ENCODE peak calls at places on chromosomes 6 and 20, in eight cellular contexts. O is neural progenitor cell, U is neuronal stem cell, C is aorta, S is ovary, P is IMR-90, L is lung, D is pancreas. G is an unnamed sample.
A peak's percentile ranks its signal among the peaks of the same experiment; 100 is the strongest.

GRCh38 chr6:49430187-49430586 is 32.9 kb downstream of the MMUT start:
- DNase-seq in U (no peak), P (peak; percentile 52), S (no peak), D (no peak), O (no peak), L (no peak), C (no peak), G (no peak)

GRCh38 chr20:33649201-33649631 is 12.9 kb upstream of the C20orf144 start:
- DNase-seq in U (no peak), P (no peak), D (peak; percentile 20), O (no peak), S (peak; percentile 79), L (peak; percentile 68), C (peak; percentile 52), G (no peak)

GRCh38 chr6:157800420-157801237 is 22.4 kb upstream of the SNX9 start:
- DNase-seq in D (no peak), S (no peak), P (peak; percentile 86), U (no peak), C (no peak), L (no peak), O (no peak), G (no peak)

GRCh38 chr6:132683543-132683942 is 24.6 kb upstream of the TAAR1 start:
- DNase-seq in L (no peak), S (no peak), O (no peak), D (no peak), P (peak; percentile 74), U (no peak), C (no peak), G (no peak)

GRCh38 chr20:63173552-63174191 is 42.3 kb downstream of the YTHDF1 start:
- DNase-seq in D (no peak), P (no peak), L (no peak), C (no peak), U (peak; percentile 60), S (no peak), O (peak; percentile 79), G (no peak)

GRCh38 chr6:105432797-105433196 is 29.9 kb upstream of the PREP start:
- DNase-seq in S (no peak), L (no peak), P (peak; percentile 83), U (no peak), O (no peak), D (no peak), C (no peak), G (no peak)

GRCh38 chr20:44973053-44973452 is 6.7 kb downstream of the STK4 start:
- DNase-seq in U (no peak), S (no peak), P (no peak), C (no peak), L (no peak), D (no peak), O (no peak), G (no peak)

GRCh38 chr6:44047179-44047546 is 80.1 kb downstream of the MRPL14 start:
- DNase-seq in S (no peak), C (peak; percentile 20), U (no peak), P (peak; percentile 37), O (no peak), L (no peak), D (no peak), G (no peak)

GRCh38 chr6:33693186-33694158 is 18.0 kb downstream of the UQCC2 start:
- DNase-seq in D (no peak), U (no peak), S (peak; percentile 49), L (no peak), O (no peak), P (no peak), C (no peak), G (no peak)

GRCh38 chr20:57527728-57528127 is 2.8 kb upstream of the CTCFL start:
- DNase-seq in O (no peak), L (no peak), D (no peak), P (no peak), S (no peak), U (no peak), C (no peak), G (no peak)

GRCh38 chr6:26420607-26421235 is 18.6 kb downstream of the BTN3A1 start:
- DNase-seq in S (peak; percentile 42), C (no peak), O (peak; percentile 46), U (peak; percentile 9), D (peak; percentile 15), P (peak; percentile 42), L (no peak), G (no peak)

GRCh38 chr6:134077301-134077700 is 24.9 kb upstream of the SLC2A12 start:
- DNase-seq in O (no peak), L (no peak), S (no peak), P (peak; percentile 78), D (no peak), C (no peak), U (no peak), G (no peak)

GRCh38 chr6:71139249-71139648 is 149.4 kb upstream of the OGFRL1 start:
- DNase-seq in D (no peak), O (no peak), U (no peak), S (no peak), L (no peak), C (no peak), P (peak; percentile 2), G (no peak)

GRCh38 chr6:151681426-151682059 is 125.9 kb upstream of the ESR1 start:
- DNase-seq in D (no peak), S (peak; percentile 45), C (no peak), L (no peak), U (no peak), O (no peak), P (no peak), G (no peak)

GRCh38 chr6:3336859-3337515 is 78.2 kb downstream of the PSMG4 start:
- DNase-seq in C (no peak), L (no peak), S (no peak), O (no peak), D (no peak), U (no peak), P (no peak), G (no peak)

GRCh38 chr20:41380551-41381262 is 14.1 kb upstream of the EMILIN3 start:
- DNase-seq in C (no peak), L (no peak), O (peak; percentile 32), P (no peak), U (no peak), D (no peak), S (no peak), G (no peak)

GRCh38 chr6:33249732-33250625 is 21.7 kb downstream of the VPS52 start:
- DNase-seq in C (peak; percentile 53), O (no peak), D (peak; percentile 31), P (peak; percentile 88), L (peak; percentile 29), U (no peak), S (peak; percentile 53), G (no peak)

GRCh38 chr6:97669191-97669651 is 386.2 kb upstream of the MMS22L start:
- DNase-seq in S (no peak), D (no peak), C (no peak), O (peak; percentile 62), L (no peak), U (peak; percentile 24), P (peak; percentile 24), G (no peak)

GRCh38 chr6:98946877-98947410 is 802 bp downstream of the FBXL4 start:
- DNase-seq in L (peak; percentile 31), C (peak; percentile 47), D (peak; percentile 38), P (peak; percentile 13), U (no peak), O (peak; percentile 3), S (peak; percentile 53), G (peak; percentile 23)

GRCh38 chr6:64861039-64861651 is 845.9 kb downstream of the EYS start:
- DNase-seq in S (no peak), D (no peak), P (no peak), U (no peak), O (no peak), C (no peak), L (no peak), G (no peak)
- H3K27ac ChIP-seq in S (no peak overlapping the region), D (no peak overlapping the region), P (no peak overlapping the region), U (no peak overlapping the region), O (no peak overlapping the region), C (no peak overlapping the region), L (no peak overlapping the region), G (no peak overlapping the region)

GRCh38 chr6:56668158-56668557 is 25.5 kb upstream of the DST start:
- DNase-seq in S (no peak), C (no peak), D (no peak), O (no peak), U (no peak), P (no peak), L (no peak), G (no peak)

GRCh38 chr6:56667336-56667735 is 24.6 kb upstream of the DST start:
- DNase-seq in D (no peak), P (no peak), U (no peak), O (no peak), L (no peak), C (no peak), S (no peak), G (no peak)

GRCh38 chr6:56671160-56671559 is 28.5 kb upstream of the DST start:
- DNase-seq in U (no peak), O (no peak), D (no peak), S (no peak), P (no peak), L (no peak), C (no peak), G (no peak)

GRCh38 chr6:56669041-56669440 is 26.4 kb upstream of the DST start:
- DNase-seq in U (no peak), L (no peak), P (no peak), S (no peak), O (no peak), C (no peak), D (no peak), G (no peak)

GRCh38 chr6:56669585-56669984 is 26.9 kb upstream of the DST start:
- DNase-seq in S (no peak), C (no peak), D (no peak), O (no peak), P (no peak), L (no peak), U (no peak), G (no peak)
- H3K27ac ChIP-seq in S (peak overlapping the region; percentile 60), C (no peak overlapping the region), D (no peak overlapping the region), O (no peak overlapping the region), P (no peak overlapping the region), L (peak overlapping the region; percentile 30), U (no peak overlapping the region), G (no peak overlapping the region)

GRCh38 chr6:52566201-52566600 is 10.7 kb downstream of the TRAM2 start:
- DNase-seq in S (no peak), C (no peak), U (no peak), D (no peak), L (no peak), P (no peak), O (no peak), G (no peak)
- H3K27ac ChIP-seq in S (no peak overlapping the region), C (no peak overlapping the region), U (no peak overlapping the region), D (no peak overlapping the region), L (peak overlapping the region; percentile 14), P (peak overlapping the region; percentile 86), O (no peak overlapping the region), G (no peak overlapping the region)

DNA sequence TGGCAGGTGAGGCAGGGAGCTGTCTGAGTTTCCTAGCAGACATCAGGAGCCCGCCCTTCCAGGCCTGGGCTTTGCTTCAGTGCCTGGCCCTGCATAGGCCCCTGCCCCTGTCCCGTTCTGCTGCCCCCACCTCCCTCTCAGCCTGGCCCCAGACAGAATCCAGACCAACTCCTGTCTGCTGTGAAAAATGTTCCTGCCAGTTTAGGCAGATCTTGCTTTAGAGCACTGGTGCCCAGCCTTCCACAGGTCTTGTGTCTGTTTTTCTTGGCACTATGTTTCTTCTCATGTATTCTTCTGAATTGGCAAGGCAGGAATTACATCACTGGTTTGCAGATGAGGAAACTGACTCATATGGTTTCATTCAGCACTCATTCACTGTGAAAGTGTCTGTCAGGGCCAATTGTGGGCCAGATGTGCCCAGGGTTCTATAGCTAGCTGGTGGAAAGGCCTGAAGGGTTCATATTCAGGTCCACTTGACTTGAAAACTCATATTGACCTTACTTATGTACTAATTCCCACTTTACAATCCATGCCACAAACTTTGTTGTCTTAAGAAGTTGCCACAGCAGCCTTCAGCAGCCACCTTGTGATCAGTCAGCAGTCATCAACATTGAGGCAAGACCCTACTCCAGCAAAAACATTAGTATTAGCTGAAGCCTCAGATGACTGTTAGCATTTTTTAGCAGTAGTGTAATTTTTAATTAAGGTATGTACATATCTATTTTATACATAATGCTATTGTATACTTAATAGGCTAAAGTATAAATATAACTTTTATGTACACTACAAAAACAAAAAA is 40.5 kb downstream of the HLA-F start:
- DNase-seq in O (no peak), D (no peak), P (peak; percentile 68), C (peak; percentile 56), L (peak; percentile 25), U (no peak), S (no peak), G (no peak)
- H3K27ac ChIP-seq in O (no peak overlapping the region), D (no peak overlapping the region), P (no peak overlapping the region), C (no peak overlapping the region), L (no peak overlapping the region), U (no peak overlapping the region), S (no peak overlapping the region), G (no peak overlapping the region)

G was measured in CD4-positive, alpha-beta T cell.